ENCODE peak calls at places on chromosomes 5 and 9, in seven cellular contexts. M is AG10803, X is upper lobe of right lung, Y is fibroblast of villous mesenchyme, V is fibroblast of the aortic adventitia, H is hepatocyte, U is neural progenitor cell. W is an unnamed sample.

GRCh38 chr9:131361202-131361833 is 32.6 kb upstream of the PRRC2B start:
- DNase-seq in U (no peak), X (no peak), H (peak), Y (peak), M (peak), V (peak), W (no peak)

GRCh38 chr9:121599186-121599871 is 52.1 kb upstream of the DAB2IP start:
- DNase-seq in Y (no peak), M (no peak), H (peak), U (peak), V (no peak), X (peak), W (peak)

GRCh38 chr5:134371834-134372340 is 518 bp downstream of the UBE2B start:
- DNase-seq in Y (peak), U (peak), H (peak), X (peak), V (peak), M (peak), W (peak)

GRCh38 chr5:145347026-145347616 is 488.0 kb downstream of the PRELID2 start:
- DNase-seq in M (peak), U (peak), Y (peak), X (no peak), H (peak), V (peak), W (peak)

GRCh38 chr5:176784218-176785165 is 25.9 kb upstream of the UNC5A start:
- DNase-seq in Y (peak), V (peak), M (peak), H (peak), U (no peak), X (peak), W (peak)

GRCh38 chr5:73908440-73908839 is 282.4 kb downstream of the ARHGEF28 start:
- DNase-seq in X (no peak), M (no peak), V (peak), H (no peak), U (no peak), Y (no peak), W (peak)

GRCh38 chr9:8553444-8553843 is 753.9 kb upstream of the DMAC1 start:
- DNase-seq in U (no peak), H (no peak), X (no peak), V (no peak), Y (no peak), M (no peak), W (no peak)

GRCh38 chr9:86202338-86202882 is 57.0 kb downstream of the C9orf153 start:
- DNase-seq in M (peak), U (peak), Y (peak), H (peak), X (no peak), V (peak), W (peak)

GRCh38 chr9:70924905-70925547 is 196.4 kb downstream of the TRPM3 start:
- DNase-seq in U (peak), Y (peak), H (peak), V (peak), X (no peak), M (peak), W (peak)

GRCh38 chr5:136058031-136058971 is 29.5 kb downstream of the TGFBI start:
- DNase-seq in H (peak), V (peak), X (no peak), U (peak), M (peak), Y (peak), W (peak)

GRCh38 chr9:89768650-89769071 is 163.8 kb downstream of the GADD45G start:
- DNase-seq in M (no peak), Y (no peak), H (no peak), U (no peak), V (no peak), X (no peak), W (no peak)

GRCh38 chr9:112180387-112180881 is 5.3 kb upstream of the SUSD1 start:
- DNase-seq in U (no peak), X (no peak), M (peak), Y (no peak), H (peak), V (peak), W (no peak)

GRCh38 chr5:98168862-98169261 is 604.6 kb upstream of the RGMB start:
- DNase-seq in U (no peak), M (no peak), V (no peak), H (no peak), X (no peak), Y (no peak), W (no peak)

GRCh38 chr9:127092041-127092608 is 30.3 kb downstream of the ANGPTL2 start:
- DNase-seq in H (no peak), M (no peak), U (no peak), Y (no peak), V (no peak), X (no peak), W (no peak)

DNA sequence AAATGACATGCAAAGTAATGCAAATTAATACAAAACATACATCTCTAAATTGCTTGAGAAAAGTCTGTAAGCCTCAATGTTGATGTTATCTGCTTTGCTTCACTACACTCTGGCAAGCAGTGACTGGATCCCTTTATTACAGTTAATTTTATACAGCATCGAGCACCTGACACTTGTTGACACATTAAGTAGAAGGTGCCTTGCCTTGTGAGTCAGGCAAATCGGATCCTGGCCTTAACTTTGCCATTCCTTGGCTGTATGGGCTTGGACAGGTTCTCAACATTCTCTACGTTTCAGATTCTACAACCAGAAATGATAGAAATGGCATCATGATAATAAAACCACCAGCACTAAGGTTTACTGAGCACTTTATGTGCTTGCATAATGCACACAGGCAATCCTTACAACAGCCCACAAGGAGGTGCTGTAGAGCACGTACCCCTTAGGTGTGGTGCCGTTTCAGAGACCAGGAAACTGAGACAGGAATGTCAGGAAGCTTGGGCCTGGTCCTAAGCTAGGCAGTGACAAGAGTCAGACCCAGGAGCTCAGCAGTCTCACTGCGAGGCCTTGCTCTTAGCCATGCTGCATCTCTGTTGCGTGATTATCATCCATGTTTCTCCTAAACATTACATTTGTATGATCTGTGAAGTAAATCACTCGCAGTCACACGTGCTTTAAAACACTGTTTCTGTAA is 2.6 kb downstream of the GCNT4 start:
- DNase-seq in H (peak), X (no peak), Y (peak), U (peak), V (peak), M (peak), W (peak)
- H3K4me3 ChIP-seq in H (no peak), X (no peak), Y (no peak), U (no peak), V (no peak), M (peak), W (no peak)

DNA sequence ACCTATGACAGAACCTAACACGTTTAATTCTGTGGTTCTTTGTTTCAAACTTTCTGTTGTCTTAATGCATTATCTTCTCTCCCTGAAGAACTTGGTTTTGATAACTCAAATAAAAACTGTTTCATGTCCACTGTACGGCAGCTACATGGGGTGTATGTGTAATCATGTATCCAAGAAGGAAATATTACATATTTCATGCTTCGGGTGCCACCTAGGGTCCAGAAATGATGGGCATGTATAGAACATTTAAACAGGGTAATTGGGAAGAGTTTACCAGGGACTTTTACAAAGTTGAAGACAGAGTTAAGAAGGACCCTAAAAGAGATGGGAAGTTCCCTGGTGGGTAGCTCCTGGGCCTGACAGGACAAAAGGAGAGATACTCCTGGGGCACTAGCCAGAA is 291.3 kb downstream of the FBXL7 start:
- DNase-seq in M (no peak), U (no peak), Y (no peak), V (peak), X (no peak), H (no peak), W (peak)
- TF ChIP-seq CTCF in M (peak), U (no peak), Y (no peak), V (peak), X (no peak), H (peak), W (no peak)

GRCh38 chr5:169350759-169351240 is 49.9 kb upstream of the SLIT3 start:
- DNase-seq in M (peak), V (peak), H (peak), X (no peak), U (no peak), Y (peak), W (peak)
- H3K4me3 ChIP-seq in M (no peak), V (no peak), H (no peak), X (no peak), U (no peak), Y (no peak), W (no peak)

DNA sequence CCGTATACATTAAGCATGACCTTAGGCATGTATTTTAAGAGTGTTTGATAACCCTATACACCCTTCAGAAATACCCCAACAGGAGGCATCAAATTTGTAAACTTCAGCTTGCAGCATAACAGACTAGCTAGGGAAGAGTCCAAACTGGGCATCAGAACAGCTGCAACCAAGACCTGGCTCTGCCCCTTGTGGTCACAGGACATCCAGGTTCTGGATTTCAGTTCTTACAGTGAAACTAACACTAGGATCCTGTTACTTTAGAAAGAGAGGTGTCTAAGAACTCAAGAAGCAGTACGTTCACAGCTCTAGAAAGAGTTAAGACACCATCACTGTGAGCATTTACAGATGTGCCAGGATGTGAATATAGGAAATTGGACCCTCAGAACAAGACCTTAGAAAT is 229.8 kb downstream of the BNC2 start:
- DNase-seq in H (no peak), V (no peak), Y (no peak), U (peak), X (no peak), M (no peak), W (peak)
- TF ChIP-seq CTCF in H (peak), V (peak), Y (peak), U (peak), X (no peak), M (no peak), W (peak)

GRCh38 chr5:170442381-170442780 is 53.2 kb upstream of the KCNMB1 start:
- DNase-seq in U (no peak), V (no peak), X (no peak), H (no peak), M (no peak), Y (no peak), W (no peak)

GRCh38 chr5:170444181-170444580 is 55.0 kb upstream of the KCNMB1 start:
- DNase-seq in V (no peak), M (no peak), U (no peak), Y (no peak), X (no peak), H (no peak), W (no peak)

GRCh38 chr5:170443624-170444023 is 54.5 kb upstream of the KCNMB1 start:
- DNase-seq in M (no peak), X (no peak), U (no peak), Y (no peak), H (no peak), V (no peak), W (no peak)

GRCh38 chr5:170441385-170441784 is 52.2 kb upstream of the KCNMB1 start:
- DNase-seq in M (no peak), H (no peak), U (no peak), Y (no peak), X (no peak), V (no peak), W (no peak)

DNA sequence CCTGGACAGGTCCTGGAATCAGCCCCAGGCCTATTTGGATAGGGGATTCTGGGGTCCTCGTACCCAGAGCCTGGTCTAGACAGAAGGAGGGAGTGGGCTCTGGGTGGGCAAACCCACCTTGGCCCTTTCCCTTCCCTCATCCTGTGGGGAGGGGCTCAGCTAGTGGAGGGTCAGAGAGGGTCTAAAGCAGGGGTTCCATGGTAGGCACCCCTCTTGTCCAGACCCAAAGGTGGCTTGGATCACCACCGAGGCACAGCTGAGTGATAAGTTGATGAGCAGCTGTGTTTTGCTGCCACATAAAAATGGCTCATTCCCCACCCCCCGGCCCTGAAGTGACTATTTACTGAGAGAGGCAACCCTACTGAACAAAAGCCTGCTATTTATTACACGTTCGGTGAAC is 53.8 kb upstream of the KCNMB1 start:
- DNase-seq in H (no peak), Y (no peak), M (no peak), V (no peak), U (no peak), X (no peak), W (no peak)
- H3K4me3 ChIP-seq in H (no peak), Y (no peak), M (no peak), V (no peak), U (no peak), X (no peak), W (no peak)

DNA sequence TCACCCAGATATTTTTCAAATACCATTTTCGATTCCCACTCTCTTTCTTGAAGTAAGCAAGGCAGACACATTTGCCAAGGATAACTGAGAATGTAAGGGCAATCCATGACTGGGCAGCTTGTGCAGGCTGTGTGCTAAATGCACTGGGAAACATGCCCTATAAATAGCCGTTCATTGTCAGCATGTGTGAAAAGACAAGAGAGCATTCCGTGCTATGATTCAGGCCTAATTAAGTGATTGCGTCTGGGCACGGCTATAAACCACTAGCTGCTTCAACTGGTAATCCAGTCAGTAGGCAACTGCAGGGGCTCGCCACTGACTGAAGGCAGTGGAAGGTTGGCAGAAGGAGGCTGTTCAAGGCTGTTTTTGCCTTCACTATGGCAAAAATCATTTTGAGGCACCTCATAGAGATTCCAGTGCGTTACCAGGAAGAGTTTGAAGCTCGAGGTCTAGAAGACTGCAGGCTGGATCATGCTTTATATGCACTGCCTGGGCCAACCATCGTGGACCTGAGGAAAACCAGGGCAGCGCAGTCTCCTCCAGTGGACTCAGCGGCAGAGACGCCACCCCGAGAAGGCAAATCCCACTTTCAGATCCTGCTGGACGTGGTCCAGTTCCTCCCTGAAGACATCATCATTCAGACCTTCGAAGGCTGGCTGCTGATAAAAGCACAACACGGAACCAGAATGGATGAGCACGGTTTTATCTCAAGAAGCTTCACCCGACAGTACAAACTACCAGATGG is at the start of gene HSPB3:
- DNase-seq in H (no peak), M (peak), X (no peak), Y (peak), U (no peak), V (peak), W (peak)
- TF ChIP-seq CTCF in H (no peak), M (no peak), X (no peak), Y (no peak), U (no peak), V (no peak), W (no peak)

DNA sequence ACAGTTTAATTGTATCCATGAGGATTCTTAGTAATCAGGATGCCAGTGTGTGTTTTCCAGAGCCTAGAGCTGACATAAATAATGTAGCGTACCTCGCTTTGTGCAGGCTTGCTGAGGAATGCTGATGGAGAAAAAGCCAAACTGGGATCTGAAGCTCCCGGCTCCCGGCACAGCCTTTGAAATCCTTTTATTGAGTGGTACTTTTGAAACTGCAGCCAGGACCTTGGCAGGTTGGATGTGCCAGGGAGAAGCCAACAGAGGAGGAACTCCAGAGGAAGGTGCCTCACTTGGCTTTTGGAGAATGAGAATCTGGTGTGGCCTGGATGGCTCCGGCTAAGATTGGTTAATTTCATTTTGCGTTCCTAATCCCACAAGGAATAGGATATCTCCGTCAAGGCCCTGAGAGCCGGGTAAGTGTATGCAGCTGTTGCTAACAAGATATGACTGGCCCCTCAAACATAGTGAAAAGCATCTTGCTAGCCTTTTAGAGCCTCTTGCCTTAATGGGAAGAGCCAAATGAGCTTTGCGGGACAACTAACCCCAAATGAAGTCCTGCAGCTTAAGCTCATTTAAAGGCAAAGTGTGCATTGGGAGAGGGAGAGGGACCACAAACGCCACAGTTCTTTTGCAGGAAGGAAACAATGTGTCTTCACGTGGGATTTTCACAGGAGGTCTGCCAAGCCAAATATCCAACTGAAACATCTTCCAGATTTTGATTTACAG is 471.0 kb upstream of the WWC1 start:
- DNase-seq in Y (no peak), V (no peak), M (peak), H (no peak), U (peak), X (no peak), W (no peak)
- H3K4me3 ChIP-seq in Y (no peak), V (no peak), M (peak), H (no peak), U (no peak), X (no peak), W (no peak)

DNA sequence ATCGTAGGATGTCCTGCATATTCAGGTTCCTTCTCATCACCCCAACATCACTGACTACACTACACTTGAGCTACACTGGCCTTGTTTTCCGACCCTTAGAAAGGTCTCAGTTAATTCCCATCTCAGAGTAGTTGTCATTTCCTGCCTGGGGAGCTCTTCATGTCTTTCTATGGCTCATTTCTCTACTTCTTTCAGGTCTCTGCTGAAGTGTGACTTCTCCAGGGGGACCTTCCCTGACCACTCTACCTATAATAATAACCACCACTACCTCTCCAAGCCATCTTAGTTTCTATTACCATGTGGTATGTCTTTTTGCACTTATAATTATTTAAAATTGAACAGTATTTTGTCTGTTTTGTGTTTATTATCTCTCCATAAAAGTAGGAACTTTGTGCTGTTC is 113.2 kb downstream of the STARD4 start:
- DNase-seq in X (no peak), U (no peak), Y (no peak), V (no peak), M (no peak), H (no peak), W (no peak)
- TF ChIP-seq CTCF in X (no peak), U (no peak), Y (no peak), V (no peak), M (no peak), H (no peak), W (no peak)

GRCh38 chr5:122774519-122774860 is 390 bp upstream of the SNX2 start:
- DNase-seq in U (no peak), H (no peak), V (no peak), X (no peak), Y (no peak), M (no peak), W (no peak)
- H3K4me3 ChIP-seq in U (peak), H (peak), V (peak), X (peak), Y (peak), M (peak), W (peak)

GRCh38 chr9:96487949-96488348 is 38.0 kb downstream of the HABP4 start:
- DNase-seq in V (peak), U (no peak), X (no peak), Y (peak), H (no peak), M (peak), W (peak)
- TF ChIP-seq CTCF in V (no peak), U (no peak), X (no peak), Y (no peak), H (no peak), M (no peak), W (no peak)